ENCODE peak calls at places on chromosomes 5 and 9, in ten cellular contexts. Z, J, V, S, O, H, Y, N, B and A are unnamed samples.

GRCh38 chr9:92147030-92147853 is 32.0 kb upstream of the SPTLC1 start:
- DNase-seq in Z (peak; percentile 93), J (peak; percentile 45), V (peak; percentile 85), S (peak; percentile 80), O (peak; percentile 39), H (peak; percentile 91), Y (peak; percentile 85), N (no peak), B (peak; percentile 94), A (peak; percentile 50)

GRCh38 chr9:112751059-112751795 is 667 bp downstream of the SNX30 start:
- DNase-seq in Z (peak; percentile 65), J (peak; percentile 72), V (peak; percentile 36), S (peak; percentile 83), O (peak; percentile 83), H (peak; percentile 49), Y (peak; percentile 56), N (peak; percentile 42), B (peak; percentile 76), A (peak; percentile 32)

GRCh38 chr5:107950774-107951173 is 280.0 kb upstream of the EFNA5 start:
- DNase-seq in Z (no peak), J (no peak), V (no peak), S (no peak), O (no peak), H (no peak), Y (no peak), N (no peak), B (no peak), A (no peak)

GRCh38 chr9:15087031-15087417 is 176.8 kb upstream of the FREM1 start:
- DNase-seq in Z (no peak), J (no peak), V (no peak), S (no peak), O (no peak), H (peak; percentile 91), Y (no peak), N (no peak), B (peak; percentile 86), A (no peak)

GRCh38 chr9:133536536-133536935 is 2.0 kb downstream of the ADAMTSL2 start:
- DNase-seq in Z (no peak), J (no peak), V (no peak), S (no peak), O (no peak), H (no peak), Y (no peak), N (no peak), B (no peak), A (no peak)

GRCh38 chr5:143128412-143129071 is 274.9 kb downstream of the NR3C1 start:
- DNase-seq in Z (no peak), J (no peak), V (no peak), S (no peak), O (no peak), H (peak; percentile 11), Y (no peak), N (no peak), B (peak; percentile 20), A (no peak)

GRCh38 chr5:22539756-22540155 is 313.4 kb downstream of the CDH12 start:
- DNase-seq in Z (no peak), J (no peak), V (no peak), S (no peak), O (no peak), H (no peak), Y (no peak), N (no peak), B (no peak), A (no peak)

GRCh38 chr9:32422237-32422806 is 37.9 kb downstream of the ACO1 start:
- DNase-seq in Z (no peak), J (no peak), V (no peak), S (no peak), O (no peak), H (no peak), Y (no peak), N (no peak), B (no peak), A (no peak)

GRCh38 chr9:32378993-32379729 is 5.3 kb upstream of the ACO1 start:
- DNase-seq in Z (peak; percentile 80), J (peak; percentile 70), V (peak; percentile 41), S (no peak), O (peak; percentile 40), H (peak; percentile 79), Y (peak; percentile 63), N (peak; percentile 55), B (peak; percentile 88), A (peak; percentile 55)

GRCh38 chr9:133029994-133030316 is 842 bp upstream of the GTF3C5 start:
- DNase-seq in Z (no peak), J (no peak), V (no peak), S (no peak), O (no peak), H (no peak), Y (no peak), N (no peak), B (no peak), A (no peak)

GRCh38 chr9:35424356-35425352 is 65.3 kb upstream of the RUSC2 start:
- DNase-seq in Z (no peak), J (no peak), V (no peak), S (no peak), O (no peak), H (no peak), Y (no peak), N (no peak), B (no peak), A (no peak)

DNA sequence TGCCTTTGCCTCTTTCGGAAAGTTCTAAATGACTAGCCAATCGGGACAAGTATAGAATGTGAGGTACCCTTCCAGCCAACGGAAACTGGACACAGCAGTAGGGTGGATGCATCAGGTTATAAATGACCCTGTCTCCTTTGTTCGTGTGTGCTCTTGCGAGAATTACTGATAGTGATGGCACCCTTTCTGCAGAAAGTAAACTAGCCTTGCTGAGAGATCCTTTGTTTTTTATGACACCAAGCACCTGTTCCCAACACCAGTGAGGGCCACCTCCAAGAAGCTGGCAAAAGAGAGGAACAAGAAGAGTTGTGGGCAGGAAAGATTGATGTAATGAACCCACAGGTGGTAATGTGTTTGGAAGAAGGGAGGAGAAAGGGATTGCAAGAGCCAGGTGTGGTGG is 42.8 kb upstream of the FABP6 start:
- DNase-seq in Z (no peak), J (no peak), V (no peak), S (no peak), O (no peak), H (no peak), Y (no peak), N (no peak), B (no peak), A (no peak)
- TF ChIP-seq CTCF in Z (no peak), J (no peak), V (no peak), S (no peak), O (no peak), H (no peak), Y (no peak), N (no peak), B (no peak), A (no peak)

GRCh38 chr9:127976943-127977871 is 3.6 kb downstream of the EEIG1 start:
- DNase-seq in Z (no peak), J (no peak), V (no peak), S (no peak), O (no peak), H (no peak), Y (no peak), N (no peak), B (no peak), A (no peak)

GRCh38 chr9:127979015-127979332 is 1.8 kb downstream of the EEIG1 start:
- DNase-seq in Z (no peak), J (no peak), V (no peak), S (no peak), O (no peak), H (no peak), Y (no peak), N (no peak), B (no peak), A (no peak)

GRCh38 chr9:127976498-127976897 is 4.3 kb downstream of the EEIG1 start:
- DNase-seq in Z (no peak), J (no peak), V (no peak), S (peak; percentile 85), O (no peak), H (no peak), Y (no peak), N (no peak), B (no peak), A (no peak)

GRCh38 chr9:127979333-127980055 is 1.3 kb downstream of the EEIG1 start:
- DNase-seq in Z (peak; percentile 57), J (peak; percentile 42), V (peak; percentile 54), S (peak; percentile 80), O (no peak), H (peak; percentile 51), Y (no peak), N (no peak), B (peak; percentile 81), A (peak; percentile 42)

GRCh38 chr9:127977877-127978647 is 2.7 kb downstream of the EEIG1 start:
- DNase-seq in Z (peak; percentile 57), J (peak; percentile 63), V (peak; percentile 80), S (peak; percentile 85), O (no peak), H (peak; percentile 85), Y (peak; percentile 42), N (no peak), B (peak; percentile 86), A (peak; percentile 49)
- TF ChIP-seq CTCF in Z (peak; percentile 50), J (no peak), V (no peak), S (peak; percentile 12), O (no peak), H (peak; percentile 22), Y (peak; percentile 28), N (no peak), B (no peak), A (no peak)

DNA sequence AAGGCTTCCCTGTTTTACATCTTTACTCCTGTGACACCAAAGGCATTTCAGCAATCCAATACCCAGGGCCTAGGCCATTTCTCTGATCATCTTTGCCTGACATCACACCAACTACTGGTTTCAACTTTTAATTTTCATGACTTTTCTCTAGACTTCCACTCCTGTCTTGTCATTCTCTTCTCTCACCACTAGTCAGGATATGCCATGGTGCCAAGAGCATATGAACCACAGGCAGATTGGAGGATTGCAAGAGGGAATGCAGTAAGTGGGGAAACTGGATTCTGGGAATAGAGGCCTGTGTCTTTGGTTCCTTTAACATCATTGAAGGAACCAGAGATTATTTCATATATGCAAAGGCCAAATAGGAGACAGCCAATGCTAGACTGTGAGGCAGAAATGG is 69.3 kb downstream of the ANKRD31 start:
- DNase-seq in Z (peak; percentile 1), J (peak; percentile 13), V (no peak), S (no peak), O (no peak), H (peak; percentile 2), Y (no peak), N (no peak), B (peak; percentile 2), A (no peak)
- TF ChIP-seq CTCF in Z (peak; percentile 54), J (no peak), V (no peak), S (no peak), O (no peak), H (peak; percentile 28), Y (peak; percentile 31), N (peak; percentile 69), B (no peak), A (peak; percentile 39)

DNA sequence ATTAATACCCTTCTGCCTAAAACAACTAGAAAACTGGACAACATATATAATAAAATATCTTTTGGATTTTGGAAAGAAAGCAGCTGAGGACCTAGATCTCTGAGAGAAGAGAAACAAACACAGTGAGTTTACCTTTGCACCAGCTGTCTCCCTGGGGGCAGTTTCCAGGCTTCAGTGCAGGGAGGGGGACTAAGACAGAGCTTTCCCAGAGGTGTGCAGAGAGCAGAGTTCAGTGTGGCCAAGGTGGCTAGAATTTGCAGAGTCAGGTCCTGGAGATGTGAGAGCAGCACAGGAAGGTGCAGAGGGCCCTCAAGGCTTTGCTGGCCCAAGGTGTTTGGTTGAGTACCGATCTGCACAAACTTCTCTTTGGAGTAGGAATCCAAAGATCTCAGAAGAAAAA is 26.3 kb upstream of the PTPDC1 start:
- DNase-seq in Z (no peak), J (no peak), V (no peak), S (no peak), O (no peak), H (no peak), Y (no peak), N (no peak), B (no peak), A (no peak)
- TF ChIP-seq CTCF in Z (no peak), J (no peak), V (no peak), S (no peak), O (no peak), H (no peak), Y (no peak), N (no peak), B (no peak), A (no peak)